ENCODE peak calls at places on chromosomes 16 and 17, in seven cellular contexts. P is D341Med; B is MM.1S; M is gastrocnemius medialis; E is CD8-positive, alpha-beta memory T cell; K is AG04450; A is SJSA1. T is an unnamed sample.

GRCh38 chr17:69723741-69724140 is 309.2 kb downstream of the MAP2K6 start:
- DNase-seq in A (no peak), P (no peak), E (no peak), K (no peak), M (no peak), B (no peak), T (no peak)

GRCh38 chr17:82245144-82246039 is 16.6 kb downstream of the SLC16A3 start:
- DNase-seq in P (no peak), E (no peak), A (no peak), M (no peak), B (no peak), K (no peak), T (no peak)

GRCh38 chr17:31561469-31562412 is 170.3 kb downstream of the RAB11FIP4 start:
- DNase-seq in A (no peak), B (no peak), P (no peak), K (no peak), M (no peak), E (no peak), T (peak)

GRCh38 chr17:48757524-48757961 is 29.0 kb upstream of the HOXB13 start:
- DNase-seq in M (no peak), A (no peak), K (no peak), B (no peak), E (no peak), P (no peak), T (no peak)

GRCh38 chr16:66058181-66058580 is 308.3 kb upstream of the CDH5 start:
- DNase-seq in A (no peak), E (no peak), B (no peak), P (no peak), K (peak), M (no peak), T (no peak)

GRCh38 chr16:3216263-3216640 is 18.7 kb downstream of the ZNF200 start:
- DNase-seq in P (no peak), M (no peak), B (no peak), K (no peak), E (no peak), A (no peak), T (peak)

GRCh38 chr17:50361561-50362480 is 11.2 kb downstream of the MRPL27 start:
- DNase-seq in A (peak), M (peak), E (peak), K (peak), P (peak), B (peak), T (peak)

GRCh38 chr16:85894266-85894665 is 4.7 kb upstream of the IRF8 start:
- DNase-seq in M (no peak), E (no peak), A (no peak), P (no peak), K (no peak), B (peak), T (peak)

GRCh38 chr17:17514993-17515920 is 19.1 kb upstream of the RASD1 start:
- DNase-seq in M (no peak), P (no peak), B (no peak), K (no peak), E (no peak), A (no peak), T (no peak)

GRCh38 chr17:77419547-77420475 is 279.0 kb downstream of the SEC14L1 start:
- DNase-seq in P (no peak), K (no peak), B (no peak), M (no peak), E (no peak), A (no peak), T (peak)

GRCh38 chr17:41334899-41335298 is 15.7 kb downstream of the KRT33A start:
- DNase-seq in M (no peak), E (no peak), K (no peak), P (no peak), B (no peak), A (no peak), T (no peak)

GRCh38 chr16:56675685-56676210 is 6.1 kb downstream of the MT1H start:
- DNase-seq in B (no peak), E (no peak), A (no peak), P (no peak), K (no peak), M (no peak), T (no peak)

GRCh38 chr17:37774508-37774907 is 29.6 kb upstream of the HNF1B start:
- DNase-seq in K (no peak), M (no peak), A (no peak), P (no peak), E (no peak), B (peak), T (peak)

GRCh38 chr16:54657709-54658102 is 273.0 kb upstream of the IRX5 start:
- DNase-seq in P (no peak), E (no peak), M (no peak), B (no peak), A (no peak), K (no peak), T (no peak)

GRCh38 chr16:81515281-81515680 is 70.7 kb downstream of the CMIP start:
- DNase-seq in P (no peak), A (no peak), E (no peak), K (no peak), B (no peak), M (no peak), T (no peak)

GRCh38 chr17:49991409-49991808 is 3.6 kb downstream of the DLX3 start:
- DNase-seq in B (no peak), P (peak), K (no peak), A (no peak), E (no peak), M (no peak), T (no peak)

GRCh38 chr17:5329784-5330557 is 47.9 kb downstream of the RABEP1 start:
- DNase-seq in K (no peak), B (peak), A (no peak), E (no peak), P (no peak), M (no peak), T (peak)

GRCh38 chr17:31702040-31702439 is 157.0 kb downstream of the COPRS start:
- DNase-seq in P (no peak), K (no peak), M (no peak), B (no peak), A (no peak), E (no peak), T (no peak)

GRCh38 chr16:66275795-66276428 is 90.6 kb upstream of the CDH5 start:
- DNase-seq in B (peak), M (no peak), K (no peak), A (peak), P (peak), E (no peak), T (peak)

GRCh38 chr16:80459331-80459777 is 81.4 kb upstream of the DYNLRB2 start:
- DNase-seq in E (no peak), P (no peak), M (peak), K (no peak), B (no peak), A (no peak), T (no peak)

GRCh38 chr17:66580178-66580577 is 254.7 kb upstream of the CACNG5 start:
- DNase-seq in A (no peak), P (no peak), M (no peak), B (no peak), E (no peak), K (peak), T (no peak)

GRCh38 chr17:44918006-44918405 is 2.7 kb upstream of the GFAP start:
- DNase-seq in B (no peak), P (no peak), E (no peak), K (no peak), A (no peak), M (no peak), T (no peak)

GRCh38 chr16:75789237-75789636 is 62.9 kb upstream of the CPHXL start:
- DNase-seq in E (no peak), P (peak), A (no peak), K (peak), M (no peak), B (peak), T (peak)

GRCh38 chr17:62854026-62854425 is 45.9 kb upstream of the MARCHF10 start:
- DNase-seq in P (no peak), A (no peak), E (no peak), M (no peak), K (no peak), B (no peak), T (no peak)

GRCh38 chr16:85227262-85227923 is 115.1 kb upstream of the CIBAR2 start:
- DNase-seq in P (no peak), M (no peak), B (no peak), E (no peak), K (no peak), A (no peak), T (peak)

GRCh38 chr17:55644346-55644745 is 78.3 kb downstream of the TMEM100 start:
- DNase-seq in A (no peak), M (no peak), P (no peak), B (no peak), K (no peak), E (no peak), T (no peak)

GRCh38 chr16:10921536-10922327 is 20.5 kb downstream of the DEXI start:
- DNase-seq in E (no peak), A (no peak), K (no peak), P (no peak), B (no peak), M (no peak), T (no peak)

GRCh38 chr16:27245276-27246231 is 23.0 kb downstream of the NSMCE1 start:
- DNase-seq in P (no peak), B (no peak), A (no peak), M (no peak), K (no peak), E (no peak), T (no peak)

GRCh38 chr17:43626066-43626465 is 35.7 kb downstream of the MEOX1 start:
- DNase-seq in M (no peak), A (no peak), E (no peak), K (no peak), P (no peak), B (no peak), T (no peak)

GRCh38 chr17:75740631-75741077 is 19.4 kb downstream of the ITGB4 start:
- DNase-seq in E (no peak), M (no peak), K (no peak), B (no peak), A (no peak), P (no peak), T (no peak)

GRCh38 chr16:73616186-73616585 is 568.3 kb upstream of the ZFHX3 start:
- DNase-seq in E (no peak), B (peak), A (no peak), P (no peak), M (no peak), K (no peak), T (peak)

GRCh38 chr17:57243171-57243622 is 13.1 kb upstream of the MSI2 start:
- DNase-seq in A (peak), B (peak), E (peak), K (peak), M (peak), P (peak), T (peak)

GRCh38 chr17:51240275-51240674 is 19.6 kb downstream of the MBTD1 start:
- DNase-seq in A (no peak), B (no peak), E (no peak), K (no peak), P (no peak), M (no peak), T (no peak)

GRCh38 chr16:25093208-25094061 is 18.1 kb upstream of the LCMT1 start:
- DNase-seq in K (no peak), E (no peak), M (no peak), P (no peak), A (no peak), B (peak), T (peak)

GRCh38 chr17:81429813-81430510 is 34.7 kb downstream of the BAHCC1 start:
- DNase-seq in K (no peak), P (peak), B (no peak), A (peak), E (no peak), M (no peak), T (no peak)